ENCODE peak calls at places on chromosome 5, in seven cellular contexts. R is IMR-90; N is amniotic stem cell; B is fibroblast of gingiva; E is stimulated activated CD4-positive, alpha-beta T cell treated with anti-CD3 and anti-CD28 coated beads, Interleukin-1b, Interleukin-23, amount 100 ng/mL, for 1 hour; Y is GM12878; D is fibroblast of pulmonary artery. F is an unnamed sample.

GRCh38 chr5:84255318-84255717 is 129.4 kb downstream of the EDIL3 start:
- DNase-seq in D (peak), B (peak), N (no peak), R (peak), E (no peak), Y (no peak), F (no peak)

GRCh38 chr5:181051841-181052525 is 11.9 kb downstream of the BTNL9 start:
- DNase-seq in Y (no peak), N (no peak), B (no peak), D (no peak), R (no peak), E (no peak), F (no peak)

GRCh38 chr5:91643796-91644195 is 260.7 kb upstream of the ARRDC3 start:
- DNase-seq in N (no peak), R (peak), D (peak), B (peak), Y (no peak), E (no peak), F (no peak)

GRCh38 chr5:8081179-8081578 is 212.2 kb downstream of the MTRR start:
- DNase-seq in B (no peak), E (no peak), D (no peak), Y (no peak), N (no peak), R (no peak), F (no peak)

GRCh38 chr5:172956936-172957335 is 2.3 kb upstream of the RPL26L1 start:
- DNase-seq in N (no peak), D (no peak), E (no peak), R (no peak), B (no peak), Y (no peak), F (no peak)

GRCh38 chr5:142206801-142207200 is 98.2 kb downstream of the NDFIP1 start:
- DNase-seq in R (no peak), Y (no peak), D (peak), E (no peak), B (no peak), N (no peak), F (no peak)

GRCh38 chr5:154384480-154385235 is 61.1 kb upstream of the SAP30L start:
- DNase-seq in R (no peak), D (no peak), B (no peak), E (no peak), Y (peak), N (no peak), F (no peak)

GRCh38 chr5:154446183-154447073 is 631 bp downstream of the SAP30L start:
- DNase-seq in N (peak), B (peak), R (peak), E (no peak), D (peak), Y (no peak), F (no peak)

GRCh38 chr5:62621280-62621679 is 42.7 kb downstream of the LRRC70 start:
- DNase-seq in B (no peak), R (no peak), Y (no peak), E (no peak), N (no peak), D (no peak), F (no peak)

GRCh38 chr5:128427901-128428300 is 110.1 kb downstream of the FBN2 start:
- DNase-seq in N (no peak), E (no peak), D (peak), Y (no peak), B (no peak), R (peak), F (no peak)

GRCh38 chr5:140418862-140419520 is 17.4 kb downstream of the ANKHD1 start:
- DNase-seq in R (peak), B (no peak), D (no peak), Y (no peak), N (no peak), E (no peak), F (no peak)

GRCh38 chr5:13746026-13746425 is 198.5 kb downstream of the DNAH5 start:
- DNase-seq in N (no peak), E (no peak), Y (no peak), R (peak), D (no peak), B (no peak), F (no peak)

GRCh38 chr5:132250547-132250946 is 6.9 kb upstream of the PDLIM4 start:
- DNase-seq in R (no peak), B (no peak), Y (no peak), E (no peak), N (no peak), D (no peak), F (no peak)

GRCh38 chr5:76808142-76808691 is 10.6 kb upstream of the F2RL1 start:
- DNase-seq in B (no peak), Y (no peak), N (no peak), E (no peak), R (no peak), D (no peak), F (no peak)

GRCh38 chr5:127930311-127930710 is 153.3 kb upstream of the SLC12A2 start:
- DNase-seq in D (peak), B (no peak), R (peak), Y (no peak), E (no peak), N (no peak), F (no peak)

GRCh38 chr5:150624334-150625163 is 15.9 kb upstream of the SYNPO start:
- DNase-seq in N (no peak), B (no peak), E (no peak), R (no peak), D (no peak), Y (no peak), F (no peak)

GRCh38 chr5:160359816-160360215 is 10.6 kb downstream of the C1QTNF2 start:
- DNase-seq in R (no peak), B (no peak), D (no peak), N (no peak), E (no peak), Y (no peak), F (no peak)

GRCh38 chr5:135236951-135237791 is 161.9 kb downstream of the MACROH2A1 start:
- DNase-seq in D (no peak), Y (no peak), B (no peak), R (no peak), E (no peak), N (no peak), F (no peak)

GRCh38 chr5:88188458-88189132 is 80.0 kb downstream of the TMEM161B start:
- DNase-seq in N (no peak), E (no peak), R (no peak), D (peak), B (peak), Y (no peak), F (no peak)

GRCh38 chr5:171024084-171024483 is 162.3 kb downstream of the RANBP17 start:
- DNase-seq in E (no peak), B (no peak), N (no peak), D (no peak), R (no peak), Y (no peak), F (no peak)

GRCh38 chr5:83590966-83591365 is 119.4 kb downstream of the VCAN start:
- DNase-seq in D (no peak), Y (no peak), N (no peak), R (no peak), B (no peak), E (no peak), F (no peak)